ENCODE peak calls at places on chromosomes 12 and 14, in four cellular contexts. L is psoas muscle, O is heart left ventricle, J is dorsolateral prefrontal cortex. U is an unnamed sample.

GRCh38 chr14:56027916-56028637 is 90.1 kb upstream of the PELI2 start:
- DNase-seq in L (no peak), O (no peak), J (no peak), U (no peak)

GRCh38 chr12:67220065-67220464 is 49.1 kb upstream of the CAND1 start:
- DNase-seq in L (no peak), O (no peak), J (no peak), U (no peak)

GRCh38 chr14:101595887-101596721 is 34.8 kb downstream of the DIO3 start:
- DNase-seq in L (no peak), O (no peak), J (peak), U (no peak)

GRCh38 chr12:103848917-103849491 is 8.0 kb upstream of the NT5DC3 start:
- DNase-seq in L (no peak), O (no peak), J (no peak), U (no peak)

GRCh38 chr14:91281346-91281745 is 36.8 kb upstream of the GPR68 start:
- DNase-seq in L (no peak), O (no peak), J (no peak), U (no peak)

GRCh38 chr12:131754184-131754583 is 43.3 kb downstream of the SFSWAP start:
- DNase-seq in L (no peak), O (no peak), J (no peak), U (no peak)

GRCh38 chr12:118358607-118359540 is 13.8 kb downstream of the TAOK3 start:
- DNase-seq in L (no peak), O (no peak), J (no peak), U (no peak)

GRCh38 chr14:54691525-54692260 is 124.8 kb downstream of the SAMD4A start:
- DNase-seq in L (peak), O (peak), J (peak), U (peak)

GRCh38 chr14:54722791-54723432 is 156.0 kb downstream of the SAMD4A start:
- DNase-seq in L (no peak), O (no peak), J (no peak), U (no peak)

GRCh38 chr14:73988065-73988464 is 31.0 kb downstream of the ENTPD5 start:
- DNase-seq in L (no peak), O (no peak), J (no peak), U (no peak)

GRCh38 chr12:6978188-6978986 is 7.7 kb downstream of the EMG1 start:
- DNase-seq in L (no peak), O (peak), J (no peak), U (no peak)
- H3K27ac ChIP-seq in L (peak), O (peak), J (no peak), U (no peak)

GRCh38 chr14:47227051-47227600 is 448.3 kb downstream of the MDGA2 start:
- DNase-seq in L (no peak), O (no peak), J (no peak), U (no peak)
- H3K27ac ChIP-seq in L (no peak), O (no peak), J (no peak), U (no peak)

DNA sequence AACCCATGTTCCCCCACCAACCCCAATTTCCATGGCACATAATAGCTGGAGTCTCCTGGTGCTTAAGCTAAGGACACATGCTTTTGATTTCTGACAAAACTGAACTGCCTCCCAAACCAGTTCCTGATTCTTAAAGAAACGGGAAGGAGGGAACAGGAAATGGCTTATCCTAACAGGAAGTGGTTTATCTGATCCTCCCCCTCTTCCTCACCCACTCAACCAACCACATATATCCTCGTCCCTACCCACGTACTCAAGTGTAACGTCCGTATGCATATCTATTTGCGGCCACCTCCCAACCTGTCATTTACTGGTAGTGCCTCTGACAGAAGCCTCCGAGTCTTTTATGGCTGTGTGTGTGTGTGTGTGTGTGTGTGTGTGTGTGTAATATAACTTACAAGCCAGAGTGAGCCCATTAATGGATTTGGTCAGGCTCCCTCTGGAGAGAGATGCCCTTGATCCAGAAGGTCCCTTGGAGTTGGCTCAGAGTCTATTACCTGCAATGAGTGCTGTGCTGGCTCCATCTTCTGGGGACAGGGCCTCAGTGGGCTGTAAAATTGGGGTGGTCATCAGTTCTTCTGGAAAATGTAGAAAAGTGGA is 7.7 kb downstream of the DAZAP2 start:
- DNase-seq in L (no peak), O (no peak), J (no peak), U (no peak)
- H3K27ac ChIP-seq in L (no peak), O (peak), J (peak), U (no peak)

DNA sequence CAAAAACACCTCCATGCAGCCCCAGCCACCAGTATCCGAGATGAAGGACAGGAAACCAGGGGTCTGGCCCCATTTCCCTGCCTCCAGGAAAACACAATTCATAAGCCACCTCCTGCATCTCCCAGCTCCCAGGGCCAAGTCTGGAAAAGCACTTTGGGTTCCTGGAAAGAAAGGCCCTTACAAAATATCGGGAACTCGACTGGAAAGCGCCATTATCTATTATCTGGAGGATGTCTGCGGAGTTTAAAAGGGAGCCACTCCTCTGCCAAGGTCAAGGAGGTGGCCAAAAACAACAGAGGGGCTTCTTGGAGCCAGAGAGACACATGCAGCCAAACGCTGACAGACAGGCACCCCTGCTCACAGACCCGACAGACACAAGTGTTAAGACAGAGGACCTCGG is 9.8 kb downstream of the ACTN1 start:
- DNase-seq in L (no peak), O (peak), J (no peak), U (no peak)
- H3K27ac ChIP-seq in L (no peak), O (peak), J (peak), U (no peak)

U was measured in substantia nigra.